ENCODE peak calls at places on chromosomes 1 and 21, in nine cellular contexts. One of them, this sample, is unnamed.
A peak's percentile ranks its signal among the peaks of the same experiment; 100 is the strongest.

GRCh38 chr1:9384751-9385245 is 92.1 kb downstream of the SPSB1 start:
- DNase-seq in HFF-Myc: no peak
- DNase-seq in endothelial cell of umbilical vein: peak; percentile 50
- DNase-seq in H9: no peak
- DNase-seq in AG09309: no peak
- DNase-seq in foreskin fibroblast: no peak
- DNase-seq in heart right ventricle: peak; percentile 75
- DNase-seq in fibroblast of mammary gland: no peak
- DNase-seq in omental fat pad: no peak
- DNase-seq in this sample: no peak

GRCh38 chr1:214446772-214447556 is 104.4 kb downstream of the PTPN14 start:
- DNase-seq in HFF-Myc: peak; percentile 93
- DNase-seq in endothelial cell of umbilical vein: peak; percentile 88
- DNase-seq in H9: peak; percentile 92
- DNase-seq in AG09309: peak; percentile 66
- DNase-seq in foreskin fibroblast: peak; percentile 90
- DNase-seq in heart right ventricle: no peak
- DNase-seq in fibroblast of mammary gland: peak; percentile 95
- DNase-seq in omental fat pad: no peak
- DNase-seq in this sample: peak; percentile 46

GRCh38 chr1:216453777-216454176 is 30.5 kb upstream of the USH2A start:
- DNase-seq in HFF-Myc: no peak
- DNase-seq in endothelial cell of umbilical vein: no peak
- DNase-seq in H9: no peak
- DNase-seq in AG09309: no peak
- DNase-seq in foreskin fibroblast: no peak
- DNase-seq in heart right ventricle: no peak
- DNase-seq in fibroblast of mammary gland: no peak
- DNase-seq in omental fat pad: no peak
- DNase-seq in this sample: no peak

GRCh38 chr1:27057389-27057788 is 44.7 kb upstream of the TENT5B start:
- DNase-seq in HFF-Myc: no peak
- DNase-seq in endothelial cell of umbilical vein: no peak
- DNase-seq in H9: no peak
- DNase-seq in AG09309: no peak
- DNase-seq in foreskin fibroblast: no peak
- DNase-seq in heart right ventricle: no peak
- DNase-seq in fibroblast of mammary gland: no peak
- DNase-seq in omental fat pad: no peak
- DNase-seq in this sample: no peak

GRCh38 chr1:193434319-193434718 is 247.9 kb upstream of the B3GALT2 start:
- DNase-seq in HFF-Myc: no peak
- DNase-seq in endothelial cell of umbilical vein: peak; percentile 73
- DNase-seq in H9: no peak
- DNase-seq in AG09309: no peak
- DNase-seq in foreskin fibroblast: peak; percentile 39
- DNase-seq in heart right ventricle: no peak
- DNase-seq in fibroblast of mammary gland: no peak
- DNase-seq in omental fat pad: no peak
- DNase-seq in this sample: no peak

GRCh38 chr1:68378296-68379084 is 71.3 kb downstream of the RPE65 start:
- DNase-seq in HFF-Myc: no peak
- DNase-seq in endothelial cell of umbilical vein: peak; percentile 11
- DNase-seq in H9: no peak
- DNase-seq in AG09309: no peak
- DNase-seq in foreskin fibroblast: peak; percentile 65
- DNase-seq in heart right ventricle: no peak
- DNase-seq in fibroblast of mammary gland: peak; percentile 69
- DNase-seq in omental fat pad: no peak
- DNase-seq in this sample: no peak

GRCh38 chr1:155389831-155390230 is 69.1 kb downstream of the RUSC1 start:
- DNase-seq in HFF-Myc: no peak
- DNase-seq in endothelial cell of umbilical vein: no peak
- DNase-seq in H9: no peak
- DNase-seq in AG09309: no peak
- DNase-seq in foreskin fibroblast: peak; percentile 25
- DNase-seq in heart right ventricle: no peak
- DNase-seq in fibroblast of mammary gland: peak; percentile 72
- DNase-seq in omental fat pad: no peak
- DNase-seq in this sample: no peak

GRCh38 chr1:9150582-9151290 is 21.8 kb upstream of the GPR157 start:
- DNase-seq in HFF-Myc: no peak
- DNase-seq in endothelial cell of umbilical vein: no peak
- DNase-seq in H9: no peak
- DNase-seq in AG09309: no peak
- DNase-seq in foreskin fibroblast: no peak
- DNase-seq in heart right ventricle: peak; percentile 44
- DNase-seq in fibroblast of mammary gland: peak; percentile 88
- DNase-seq in omental fat pad: no peak
- DNase-seq in this sample: no peak

GRCh38 chr1:180571060-180571831 is 12.5 kb downstream of the OVAAL start:
- DNase-seq in HFF-Myc: no peak
- DNase-seq in endothelial cell of umbilical vein: no peak
- DNase-seq in H9: no peak
- DNase-seq in AG09309: no peak
- DNase-seq in foreskin fibroblast: no peak
- DNase-seq in heart right ventricle: no peak
- DNase-seq in fibroblast of mammary gland: no peak
- DNase-seq in omental fat pad: no peak
- DNase-seq in this sample: no peak

GRCh38 chr1:172451002-172451443 is 7.2 kb upstream of the PIGC start:
- DNase-seq in HFF-Myc: no peak
- DNase-seq in endothelial cell of umbilical vein: peak; percentile 56
- DNase-seq in H9: no peak
- DNase-seq in AG09309: no peak
- DNase-seq in foreskin fibroblast: no peak
- DNase-seq in heart right ventricle: no peak
- DNase-seq in fibroblast of mammary gland: no peak
- DNase-seq in omental fat pad: no peak
- DNase-seq in this sample: no peak

GRCh38 chr1:108708726-108709660 is 3.7 kb upstream of the FNDC7 start:
- DNase-seq in HFF-Myc: no peak
- DNase-seq in endothelial cell of umbilical vein: no peak
- DNase-seq in H9: peak; percentile 75
- DNase-seq in AG09309: no peak
- DNase-seq in foreskin fibroblast: no peak
- DNase-seq in heart right ventricle: no peak
- DNase-seq in fibroblast of mammary gland: peak; percentile 41
- DNase-seq in omental fat pad: no peak
- DNase-seq in this sample: no peak
- TF ChIP-seq CTCF in HFF-Myc: peak; percentile 23
- TF ChIP-seq CTCF in endothelial cell of umbilical vein: no peak
- TF ChIP-seq CTCF in H9: peak; percentile 74
- TF ChIP-seq CTCF in AG09309: peak; percentile 8
- TF ChIP-seq CTCF in foreskin fibroblast: peak; percentile 8
- TF ChIP-seq CTCF in heart right ventricle: no peak
- TF ChIP-seq CTCF in fibroblast of mammary gland: peak; percentile 22
- TF ChIP-seq CTCF in omental fat pad: no peak
- TF ChIP-seq CTCF in this sample: no peak

GRCh38 chr21:45994738-45995685 is 13.4 kb downstream of the COL6A1 start:
- DNase-seq in HFF-Myc: no peak
- DNase-seq in endothelial cell of umbilical vein: no peak
- DNase-seq in H9: no peak
- DNase-seq in AG09309: no peak
- DNase-seq in foreskin fibroblast: no peak
- DNase-seq in heart right ventricle: peak; percentile 13
- DNase-seq in fibroblast of mammary gland: no peak
- DNase-seq in omental fat pad: peak; percentile 12
- DNase-seq in this sample: no peak
- TF ChIP-seq CTCF in HFF-Myc: no peak
- TF ChIP-seq CTCF in endothelial cell of umbilical vein: no peak
- TF ChIP-seq CTCF in H9: no peak
- TF ChIP-seq CTCF in AG09309: no peak
- TF ChIP-seq CTCF in foreskin fibroblast: no peak
- TF ChIP-seq CTCF in heart right ventricle: no peak
- TF ChIP-seq CTCF in fibroblast of mammary gland: no peak
- TF ChIP-seq CTCF in omental fat pad: no peak
- TF ChIP-seq CTCF in this sample: no peak

DNA sequence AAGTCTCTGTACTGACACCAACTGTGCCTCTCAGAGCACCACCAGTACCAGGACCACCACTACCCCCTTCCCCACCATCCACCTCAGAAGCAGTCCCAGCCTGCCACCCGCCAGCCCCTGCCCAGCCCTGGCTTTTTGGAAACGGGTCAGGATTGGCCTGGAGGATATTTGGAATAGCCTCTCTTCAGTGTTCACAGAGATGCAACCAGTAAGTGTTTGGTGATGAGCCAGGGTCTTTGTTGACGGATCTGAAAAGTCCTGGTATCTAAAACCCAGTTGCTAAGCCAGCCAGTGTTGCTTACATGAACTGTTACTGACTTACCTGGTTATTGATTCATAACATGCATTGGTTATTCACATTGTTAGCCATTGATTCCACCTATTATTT is 1.1 kb downstream of the C1orf56 start:
- DNase-seq in HFF-Myc: no peak
- DNase-seq in endothelial cell of umbilical vein: no peak
- DNase-seq in H9: no peak
- DNase-seq in AG09309: no peak
- DNase-seq in foreskin fibroblast: no peak
- DNase-seq in heart right ventricle: no peak
- DNase-seq in fibroblast of mammary gland: no peak
- DNase-seq in omental fat pad: no peak
- DNase-seq in this sample: no peak
- TF ChIP-seq CTCF in HFF-Myc: no peak
- TF ChIP-seq CTCF in endothelial cell of umbilical vein: no peak
- TF ChIP-seq CTCF in H9: no peak
- TF ChIP-seq CTCF in AG09309: no peak
- TF ChIP-seq CTCF in foreskin fibroblast: no peak
- TF ChIP-seq CTCF in heart right ventricle: no peak
- TF ChIP-seq CTCF in fibroblast of mammary gland: no peak
- TF ChIP-seq CTCF in omental fat pad: no peak
- TF ChIP-seq CTCF in this sample: no peak

DNA sequence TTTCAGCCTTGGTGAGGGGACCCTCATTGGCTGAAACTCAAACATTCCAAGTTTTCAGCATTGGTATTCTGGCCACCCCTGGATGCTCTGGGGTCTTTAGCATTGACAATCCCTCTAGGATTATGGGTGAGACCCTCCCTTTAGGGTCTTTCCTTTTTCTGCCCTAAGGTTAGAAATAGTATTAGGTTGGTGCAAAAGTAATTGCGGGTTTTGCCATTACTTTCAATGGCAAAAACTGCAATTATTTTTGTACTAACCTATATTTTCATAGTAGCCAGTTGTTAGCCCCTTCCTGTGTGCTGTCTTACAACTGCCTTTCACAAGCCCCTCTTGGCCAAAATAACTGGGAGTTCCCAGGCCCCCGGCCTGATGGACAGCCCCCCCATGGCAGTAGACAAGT is 648.4 kb downstream of the PTPRU start:
- DNase-seq in HFF-Myc: no peak
- DNase-seq in endothelial cell of umbilical vein: no peak
- DNase-seq in H9: no peak
- DNase-seq in AG09309: no peak
- DNase-seq in foreskin fibroblast: no peak
- DNase-seq in heart right ventricle: no peak
- DNase-seq in fibroblast of mammary gland: no peak
- DNase-seq in omental fat pad: no peak
- DNase-seq in this sample: no peak
- TF ChIP-seq CTCF in HFF-Myc: no peak
- TF ChIP-seq CTCF in endothelial cell of umbilical vein: no peak
- TF ChIP-seq CTCF in H9: no peak
- TF ChIP-seq CTCF in AG09309: no peak
- TF ChIP-seq CTCF in foreskin fibroblast: no peak
- TF ChIP-seq CTCF in heart right ventricle: no peak
- TF ChIP-seq CTCF in fibroblast of mammary gland: no peak
- TF ChIP-seq CTCF in omental fat pad: no peak
- TF ChIP-seq CTCF in this sample: no peak

GRCh38 chr1:248622491-248623106 is 12.3 kb downstream of the OR2T11 start:
- DNase-seq in HFF-Myc: no peak
- DNase-seq in endothelial cell of umbilical vein: peak; percentile 13
- DNase-seq in H9: no peak
- DNase-seq in AG09309: peak; percentile 1
- DNase-seq in foreskin fibroblast: no peak
- DNase-seq in heart right ventricle: no peak
- DNase-seq in fibroblast of mammary gland: peak; percentile 22
- DNase-seq in omental fat pad: no peak
- DNase-seq in this sample: peak; percentile 10
- TF ChIP-seq CTCF in HFF-Myc: no peak
- TF ChIP-seq CTCF in endothelial cell of umbilical vein: peak; percentile 25
- TF ChIP-seq CTCF in H9: peak; percentile 49
- TF ChIP-seq CTCF in AG09309: peak; percentile 33
- TF ChIP-seq CTCF in foreskin fibroblast: no peak
- TF ChIP-seq CTCF in heart right ventricle: peak; percentile 36
- TF ChIP-seq CTCF in fibroblast of mammary gland: peak; percentile 37
- TF ChIP-seq CTCF in omental fat pad: no peak
- TF ChIP-seq CTCF in this sample: peak; percentile 30

GRCh38 chr1:7248402-7248805 is 463.1 kb downstream of the CAMTA1 start:
- DNase-seq in HFF-Myc: no peak
- DNase-seq in endothelial cell of umbilical vein: no peak
- DNase-seq in H9: no peak
- DNase-seq in AG09309: no peak
- DNase-seq in foreskin fibroblast: no peak
- DNase-seq in heart right ventricle: no peak
- DNase-seq in fibroblast of mammary gland: no peak
- DNase-seq in omental fat pad: no peak
- DNase-seq in this sample: no peak
- TF ChIP-seq CTCF in HFF-Myc: no peak
- TF ChIP-seq CTCF in endothelial cell of umbilical vein: no peak
- TF ChIP-seq CTCF in H9: no peak
- TF ChIP-seq CTCF in AG09309: no peak
- TF ChIP-seq CTCF in foreskin fibroblast: no peak
- TF ChIP-seq CTCF in heart right ventricle: no peak
- TF ChIP-seq CTCF in fibroblast of mammary gland: no peak
- TF ChIP-seq CTCF in omental fat pad: no peak
- TF ChIP-seq CTCF in this sample: no peak

GRCh38 chr1:218257971-218258370 is 27.1 kb upstream of the RRP15 start:
- DNase-seq in HFF-Myc: no peak
- DNase-seq in endothelial cell of umbilical vein: no peak
- DNase-seq in H9: no peak
- DNase-seq in AG09309: no peak
- DNase-seq in foreskin fibroblast: no peak
- DNase-seq in heart right ventricle: no peak
- DNase-seq in fibroblast of mammary gland: no peak
- DNase-seq in omental fat pad: no peak
- DNase-seq in this sample: no peak

GRCh38 chr1:218259339-218259738 is 25.8 kb upstream of the RRP15 start:
- DNase-seq in HFF-Myc: no peak
- DNase-seq in endothelial cell of umbilical vein: no peak
- DNase-seq in H9: no peak
- DNase-seq in AG09309: no peak
- DNase-seq in foreskin fibroblast: no peak
- DNase-seq in heart right ventricle: no peak
- DNase-seq in fibroblast of mammary gland: no peak
- DNase-seq in omental fat pad: no peak
- DNase-seq in this sample: no peak

GRCh38 chr1:218262259-218262658 is 22.8 kb upstream of the RRP15 start:
- DNase-seq in HFF-Myc: no peak
- DNase-seq in endothelial cell of umbilical vein: no peak
- DNase-seq in H9: no peak
- DNase-seq in AG09309: no peak
- DNase-seq in foreskin fibroblast: no peak
- DNase-seq in heart right ventricle: no peak
- DNase-seq in fibroblast of mammary gland: no peak
- DNase-seq in omental fat pad: no peak
- DNase-seq in this sample: no peak

GRCh38 chr1:218257371-218257770 is 27.7 kb upstream of the RRP15 start:
- DNase-seq in HFF-Myc: no peak
- DNase-seq in endothelial cell of umbilical vein: no peak
- DNase-seq in H9: no peak
- DNase-seq in AG09309: no peak
- DNase-seq in foreskin fibroblast: no peak
- DNase-seq in heart right ventricle: no peak
- DNase-seq in fibroblast of mammary gland: no peak
- DNase-seq in omental fat pad: no peak
- DNase-seq in this sample: no peak

GRCh38 chr1:218259800-218260199 is 25.3 kb upstream of the RRP15 start:
- DNase-seq in HFF-Myc: no peak
- DNase-seq in endothelial cell of umbilical vein: peak; percentile 8
- DNase-seq in H9: no peak
- DNase-seq in AG09309: no peak
- DNase-seq in foreskin fibroblast: no peak
- DNase-seq in heart right ventricle: no peak
- DNase-seq in fibroblast of mammary gland: no peak
- DNase-seq in omental fat pad: no peak
- DNase-seq in this sample: no peak
- TF ChIP-seq CTCF in HFF-Myc: peak; percentile 40
- TF ChIP-seq CTCF in endothelial cell of umbilical vein: peak; percentile 24
- TF ChIP-seq CTCF in H9: peak; percentile 72
- TF ChIP-seq CTCF in AG09309: peak; percentile 17
- TF ChIP-seq CTCF in foreskin fibroblast: no peak
- TF ChIP-seq CTCF in heart right ventricle: no peak
- TF ChIP-seq CTCF in fibroblast of mammary gland: peak; percentile 18
- TF ChIP-seq CTCF in omental fat pad: no peak
- TF ChIP-seq CTCF in this sample: no peak

This sample was measured in AG09319.